ENCODE peak calls at places on chromosomes 3 and 15, in seven cellular contexts. One of them, this sample, is unnamed.

GRCh38 chr15:31605467-31605931 is 278.9 kb downstream of the KLF13 start:
- DNase-seq in AG04449: no peak
- DNase-seq in stimulated activated CD4-positive, alpha-beta T cell treated with anti-CD3 and anti-CD28 coated beads, Interleukin-15, amount 100 ng/mL, for 1 hour: no peak
- DNase-seq in Ammon's horn: peak
- DNase-seq in H9: peak
- DNase-seq in DMS 273 treated with DMSO at 0.1 percent for 48 hours: no peak
- DNase-seq in SW 1271: no peak
- DNase-seq in this sample: no peak

GRCh38 chr3:57942872-57943283 is 65.3 kb upstream of the FLNB start:
- DNase-seq in AG04449: no peak
- DNase-seq in stimulated activated CD4-positive, alpha-beta T cell treated with anti-CD3 and anti-CD28 coated beads, Interleukin-15, amount 100 ng/mL, for 1 hour: no peak
- DNase-seq in Ammon's horn: peak
- DNase-seq in H9: no peak
- DNase-seq in DMS 273 treated with DMSO at 0.1 percent for 48 hours: no peak
- DNase-seq in SW 1271: no peak
- DNase-seq in this sample: no peak

GRCh38 chr15:32987067-32987466 is 207.4 kb downstream of the FMN1 start:
- DNase-seq in AG04449: no peak
- DNase-seq in stimulated activated CD4-positive, alpha-beta T cell treated with anti-CD3 and anti-CD28 coated beads, Interleukin-15, amount 100 ng/mL, for 1 hour: no peak
- DNase-seq in Ammon's horn: no peak
- DNase-seq in H9: no peak
- DNase-seq in DMS 273 treated with DMSO at 0.1 percent for 48 hours: no peak
- DNase-seq in SW 1271: no peak
- DNase-seq in this sample: no peak

GRCh38 chr15:77354064-77354463 is 65.8 kb downstream of the PEAK1 start:
- DNase-seq in AG04449: no peak
- DNase-seq in stimulated activated CD4-positive, alpha-beta T cell treated with anti-CD3 and anti-CD28 coated beads, Interleukin-15, amount 100 ng/mL, for 1 hour: no peak
- DNase-seq in Ammon's horn: no peak
- DNase-seq in H9: no peak
- DNase-seq in DMS 273 treated with DMSO at 0.1 percent for 48 hours: no peak
- DNase-seq in SW 1271: no peak
- DNase-seq in this sample: no peak

GRCh38 chr3:154040283-154040682 is 80.9 kb upstream of the ARHGEF26 start:
- DNase-seq in AG04449: no peak
- DNase-seq in stimulated activated CD4-positive, alpha-beta T cell treated with anti-CD3 and anti-CD28 coated beads, Interleukin-15, amount 100 ng/mL, for 1 hour: no peak
- DNase-seq in Ammon's horn: no peak
- DNase-seq in H9: no peak
- DNase-seq in DMS 273 treated with DMSO at 0.1 percent for 48 hours: no peak
- DNase-seq in SW 1271: peak
- DNase-seq in this sample: no peak

GRCh38 chr15:38843736-38844590 is 279.3 kb upstream of the RASGRP1 start:
- DNase-seq in AG04449: peak
- DNase-seq in stimulated activated CD4-positive, alpha-beta T cell treated with anti-CD3 and anti-CD28 coated beads, Interleukin-15, amount 100 ng/mL, for 1 hour: no peak
- DNase-seq in Ammon's horn: no peak
- DNase-seq in H9: no peak
- DNase-seq in DMS 273 treated with DMSO at 0.1 percent for 48 hours: no peak
- DNase-seq in SW 1271: no peak
- DNase-seq in this sample: no peak

GRCh38 chr3:101134331-101134730 is 141.1 kb upstream of the ABI3BP start:
- DNase-seq in AG04449: no peak
- DNase-seq in stimulated activated CD4-positive, alpha-beta T cell treated with anti-CD3 and anti-CD28 coated beads, Interleukin-15, amount 100 ng/mL, for 1 hour: no peak
- DNase-seq in Ammon's horn: no peak
- DNase-seq in H9: no peak
- DNase-seq in DMS 273 treated with DMSO at 0.1 percent for 48 hours: no peak
- DNase-seq in SW 1271: no peak
- DNase-seq in this sample: no peak

GRCh38 chr15:34753236-34753894 is 1.4 kb downstream of the GJD2 start:
- DNase-seq in AG04449: peak
- DNase-seq in stimulated activated CD4-positive, alpha-beta T cell treated with anti-CD3 and anti-CD28 coated beads, Interleukin-15, amount 100 ng/mL, for 1 hour: no peak
- DNase-seq in Ammon's horn: no peak
- DNase-seq in H9: peak
- DNase-seq in DMS 273 treated with DMSO at 0.1 percent for 48 hours: no peak
- DNase-seq in SW 1271: no peak
- DNase-seq in this sample: no peak

GRCh38 chr3:168026764-168027163 is 69.0 kb downstream of the GOLIM4 start:
- DNase-seq in AG04449: no peak
- DNase-seq in stimulated activated CD4-positive, alpha-beta T cell treated with anti-CD3 and anti-CD28 coated beads, Interleukin-15, amount 100 ng/mL, for 1 hour: no peak
- DNase-seq in Ammon's horn: no peak
- DNase-seq in H9: no peak
- DNase-seq in DMS 273 treated with DMSO at 0.1 percent for 48 hours: no peak
- DNase-seq in SW 1271: no peak
- DNase-seq in this sample: no peak

GRCh38 chr3:29385056-29385455 is 104.2 kb downstream of the RBMS3 start:
- DNase-seq in AG04449: no peak
- DNase-seq in stimulated activated CD4-positive, alpha-beta T cell treated with anti-CD3 and anti-CD28 coated beads, Interleukin-15, amount 100 ng/mL, for 1 hour: no peak
- DNase-seq in Ammon's horn: no peak
- DNase-seq in H9: no peak
- DNase-seq in DMS 273 treated with DMSO at 0.1 percent for 48 hours: no peak
- DNase-seq in SW 1271: no peak
- DNase-seq in this sample: no peak

GRCh38 chr3:23806322-23807160 is 786 bp downstream of the UBE2E1 start:
- DNase-seq in AG04449: no peak
- DNase-seq in stimulated activated CD4-positive, alpha-beta T cell treated with anti-CD3 and anti-CD28 coated beads, Interleukin-15, amount 100 ng/mL, for 1 hour: no peak
- DNase-seq in Ammon's horn: no peak
- DNase-seq in H9: peak
- DNase-seq in DMS 273 treated with DMSO at 0.1 percent for 48 hours: no peak
- DNase-seq in SW 1271: no peak
- DNase-seq in this sample: no peak

This sample was measured in C1 segment of cervical spinal cord.